ENCODE peak calls at places on chromosomes 3 and 15, in eight cellular contexts. U, E, M, T, R, G, Q and O are unnamed samples. For H3K4me1, the result is how much of the 10 kb centered on the place peaks cover.

GRCh38 chr3:126954141-126954845 is 28.6 kb upstream of the PLXNA1 start:
- DNase-seq in T (no peak), Q (no peak), M (no peak), U (no peak), R (no peak), E (peak), G (peak), O (no peak)

GRCh38 chr3:111904376-111905241 is 45.5 kb downstream of the PHLDB2 start:
- DNase-seq in R (no peak), M (no peak), G (peak), Q (no peak), U (peak), E (no peak), T (no peak), O (no peak)

GRCh38 chr3:37590328-37591079 is 271.2 kb upstream of the CTDSPL start:
- DNase-seq in R (no peak), U (no peak), G (no peak), Q (peak), M (no peak), T (peak), E (peak), O (peak)

GRCh38 chr3:111903067-111903511 is 44.0 kb downstream of the PHLDB2 start:
- DNase-seq in M (no peak), E (no peak), T (no peak), U (no peak), Q (no peak), G (peak), R (no peak), O (no peak)

GRCh38 chr3:184005981-184006507 is 11.6 kb downstream of the ABCC5 start:
- DNase-seq in U (peak), G (peak), M (peak), T (peak), R (peak), E (peak), Q (peak), O (no peak)

GRCh38 chr15:64070965-64071851 is 22.4 kb downstream of the CIAO2A start:
- DNase-seq in E (no peak), T (no peak), R (no peak), G (peak), U (peak), Q (peak), M (no peak), O (peak)

GRCh38 chr3:119184808-119185690 is 11.7 kb downstream of the UPK1B start:
- DNase-seq in T (no peak), G (peak), U (peak), R (no peak), M (no peak), Q (no peak), E (no peak), O (no peak)

GRCh38 chr3:147614210-147614609 is 205.0 kb downstream of the ZIC1 start:
- DNase-seq in Q (no peak), E (no peak), G (no peak), M (no peak), T (no peak), U (no peak), R (no peak), O (no peak)

GRCh38 chr3:100972867-100973266 is 20.4 kb downstream of the ABI3BP start:
- DNase-seq in G (peak), T (no peak), Q (no peak), R (no peak), E (no peak), M (no peak), U (no peak), O (no peak)

GRCh38 chr3:171758109-171758508 is 52.2 kb downstream of the PLD1 start:
- DNase-seq in T (no peak), E (no peak), R (no peak), M (no peak), U (no peak), Q (no peak), G (no peak), O (no peak)

GRCh38 chr3:190972840-190973270 is 110.4 kb upstream of the GMNC start:
- DNase-seq in E (no peak), U (peak), R (no peak), M (no peak), G (no peak), T (no peak), Q (no peak), O (no peak)

GRCh38 chr3:190968616-190969015 is 106.1 kb upstream of the GMNC start:
- DNase-seq in E (no peak), Q (no peak), G (no peak), R (no peak), U (no peak), M (no peak), T (no peak), O (no peak)

GRCh38 chr3:190972196-190972595 is 109.7 kb upstream of the GMNC start:
- DNase-seq in M (no peak), Q (no peak), E (no peak), G (no peak), R (no peak), T (no peak), U (no peak), O (no peak)

GRCh38 chr3:190973760-190974159 is 111.3 kb upstream of the GMNC start:
- DNase-seq in Q (no peak), T (no peak), M (no peak), E (no peak), U (no peak), R (no peak), G (no peak), O (no peak)

DNA sequence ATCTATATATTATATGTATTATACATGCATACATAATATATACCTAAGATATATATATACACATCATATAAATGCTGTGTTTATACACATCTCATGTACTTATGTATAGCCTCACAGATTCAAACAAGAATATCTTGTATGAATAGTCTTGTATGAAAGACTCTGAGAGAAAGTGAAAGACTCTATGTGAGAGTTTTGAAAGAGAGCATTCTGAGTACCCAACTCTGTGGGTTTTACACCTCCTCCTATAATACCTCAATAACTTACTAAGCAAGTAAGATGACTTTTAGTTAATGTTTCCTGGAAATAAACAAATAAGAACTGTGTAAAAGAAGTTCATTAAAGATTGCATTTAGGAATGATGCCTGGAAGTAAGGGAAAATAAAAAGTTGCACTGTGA is 108.1 kb upstream of the GMNC start:
- DNase-seq in G (no peak), U (no peak), T (no peak), M (no peak), Q (no peak), R (no peak), E (no peak), O (no peak)
- H3K4me1 ChIP-seq in G (under half), U (under half), T (under half), M (under half), Q (under half), R (under half), E (under half), O (under half)

GRCh38 chr15:91253605-91254004 is 153.5 kb downstream of the SV2B start:
- DNase-seq in T (no peak), Q (no peak), R (no peak), U (no peak), E (no peak), M (no peak), G (no peak), O (no peak)

GRCh38 chr15:91252756-91253155 is 152.7 kb downstream of the SV2B start:
- DNase-seq in T (no peak), E (no peak), R (no peak), G (no peak), M (no peak), U (no peak), Q (no peak), O (no peak)

GRCh38 chr15:91255788-91256187 is 155.7 kb downstream of the SV2B start:
- DNase-seq in G (no peak), T (no peak), Q (no peak), E (no peak), U (no peak), M (no peak), R (no peak), O (no peak)

GRCh38 chr15:91252322-91252721 is 152.3 kb downstream of the SV2B start:
- DNase-seq in M (no peak), R (no peak), G (no peak), Q (no peak), U (no peak), T (no peak), E (no peak), O (no peak)

GRCh38 chr15:91254766-91255165 is 154.7 kb downstream of the SV2B start:
- DNase-seq in U (no peak), G (no peak), T (no peak), M (no peak), R (no peak), Q (no peak), E (no peak), O (no peak)
- H3K4me3 ChIP-seq in U (no peak), G (no peak), T (no peak), M (no peak), R (no peak), Q (no peak), E (no peak), O (no peak)

DNA sequence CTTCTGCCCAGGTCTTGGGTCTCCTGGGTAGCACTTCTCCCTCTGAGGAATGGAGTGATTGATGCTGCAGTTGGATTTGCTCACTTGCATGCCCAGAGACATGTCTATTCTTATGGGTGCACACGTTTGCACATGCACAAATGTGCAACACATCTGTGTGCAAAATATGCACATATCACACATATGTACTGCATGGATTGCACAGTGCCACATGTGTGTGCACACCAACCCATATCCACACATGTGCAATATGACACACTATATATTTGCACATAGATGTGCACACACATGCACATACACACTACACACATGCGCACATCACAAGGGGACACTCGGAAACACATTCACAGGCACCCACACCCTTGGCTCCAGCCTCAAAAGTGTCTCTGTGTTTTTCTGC is 671 bp upstream of the SEMA3B start:
- DNase-seq in M (no peak), T (no peak), G (no peak), E (no peak), U (no peak), R (no peak), Q (no peak), O (no peak)
- H3K4me1 ChIP-seq in M (half or more), T (under half), G (half or more), E (half or more), U (half or more), R (under half), Q (under half), O (under half)

GRCh38 chr3:169659858-169660614 is 3.5 kb downstream of the MECOM start:
- DNase-seq in Q (no peak), T (no peak), M (peak), U (no peak), E (no peak), G (no peak), R (no peak), O (no peak)
- H3K4me3 ChIP-seq in Q (no peak), T (peak), M (peak), U (no peak), E (peak), G (no peak), R (peak), O (no peak)

GRCh38 chr3:134364061-134364935 is 9.9 kb downstream of the AMOTL2 start:
- DNase-seq in M (peak), T (peak), E (peak), U (peak), Q (peak), R (peak), G (peak), O (peak)

GRCh38 chr3:134363381-134363755 is 10.9 kb downstream of the AMOTL2 start:
- DNase-seq in U (no peak), Q (no peak), R (peak), G (no peak), T (peak), E (no peak), M (no peak), O (peak)

GRCh38 chr3:134362670-134363380 is 11.4 kb downstream of the AMOTL2 start:
- DNase-seq in Q (no peak), G (no peak), R (no peak), M (peak), U (no peak), T (peak), E (no peak), O (no peak)

GRCh38 chr3:134361162-134361831 is 12.9 kb downstream of the AMOTL2 start:
- DNase-seq in T (peak), G (no peak), Q (no peak), R (no peak), M (peak), U (no peak), E (no peak), O (no peak)

GRCh38 chr3:134362221-134362620 is 12.0 kb downstream of the AMOTL2 start:
- DNase-seq in T (peak), Q (no peak), U (no peak), M (peak), R (no peak), E (no peak), G (no peak), O (no peak)
- H3K4me1 ChIP-seq in T (half or more), Q (under half), U (half or more), M (half or more), R (under half), E (half or more), G (half or more), O (under half)